ENCODE peak calls at places on chromosomes 4 and X, in eight cellular contexts. X, Q, I, H, U, A, K and O are unnamed samples.
A peak's percentile ranks its signal among the peaks of the same experiment; 100 is the strongest.

GRCh38 chr4:111943796-111944203 is 201.5 kb upstream of the FAM241A start:
- DNase-seq in X (no peak), Q (peak; percentile 23), I (peak; percentile 48), H (no peak), U (peak; percentile 31), A (no peak), K (peak; percentile 28), O (no peak)

GRCh38 chr4:57119054-57119651 is 9.0 kb upstream of the IGFBP7 start:
- DNase-seq in X (peak; percentile 72), Q (no peak), I (no peak), H (no peak), U (no peak), A (no peak), K (no peak), O (peak; percentile 37)

GRCh38 chrX:148995661-148996060 is 495.2 kb downstream of the AFF2 start:
- DNase-seq in X (no peak), Q (no peak), I (no peak), H (no peak), U (no peak), A (no peak), K (no peak), O (no peak)

GRCh38 chrX:16076834-16077233 is 46.5 kb upstream of the GRPR start:
- DNase-seq in X (no peak), Q (no peak), I (no peak), H (no peak), U (no peak), A (no peak), K (no peak), O (no peak)

GRCh38 chr4:6360385-6360784 is 90.7 kb downstream of the WFS1 start:
- DNase-seq in X (no peak), Q (no peak), I (no peak), H (no peak), U (no peak), A (no peak), K (no peak), O (no peak)

GRCh38 chr4:19675172-19675811 is 576.4 kb upstream of the SLIT2 start:
- DNase-seq in X (no peak), Q (no peak), I (no peak), H (no peak), U (no peak), A (no peak), K (no peak), O (no peak)

GRCh38 chr4:150591284-150591874 is 9.4 kb downstream of the MAB21L2 start:
- DNase-seq in X (no peak), Q (no peak), I (no peak), H (no peak), U (no peak), A (no peak), K (peak; percentile 25), O (no peak)

GRCh38 chr4:53281438-53281837 is 84.4 kb downstream of the SCFD2 start:
- DNase-seq in X (no peak), Q (no peak), I (no peak), H (no peak), U (no peak), A (no peak), K (no peak), O (no peak)

GRCh38 chr4:183430317-183430986 is 14.0 kb upstream of the CDKN2AIP start:
- DNase-seq in X (no peak), Q (no peak), I (no peak), H (no peak), U (no peak), A (no peak), K (no peak), O (no peak)

GRCh38 chr4:101187837-101188236 is 159.5 kb downstream of the PPP3CA start:
- DNase-seq in X (no peak), Q (no peak), I (no peak), H (no peak), U (no peak), A (no peak), K (no peak), O (no peak)

GRCh38 chr4:183601381-183601780 is 57.6 kb downstream of the RWDD4 start:
- DNase-seq in X (no peak), Q (no peak), I (no peak), H (no peak), U (no peak), A (no peak), K (no peak), O (no peak)

DNA sequence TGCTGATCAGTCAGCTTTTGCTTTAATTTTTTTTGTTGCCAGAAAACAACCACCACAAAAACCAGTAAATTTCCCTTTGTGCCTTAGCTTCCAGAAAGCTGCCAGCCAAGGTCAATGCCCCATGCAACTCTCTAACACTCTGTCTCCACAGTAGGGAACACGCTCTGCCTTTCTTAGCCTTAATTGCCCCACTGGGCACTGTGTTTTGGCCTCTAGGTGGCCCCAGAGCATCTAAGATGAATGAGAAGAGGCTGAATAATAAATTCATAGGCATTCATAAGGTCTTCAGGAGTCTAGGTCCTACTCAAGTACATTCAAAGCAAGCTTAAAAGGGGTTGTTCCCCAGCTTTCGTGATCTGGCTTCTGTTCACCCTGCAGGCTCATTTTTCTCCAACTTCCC is 57.7 kb upstream of the PASD1 start:
- DNase-seq in X (no peak), Q (peak; percentile 3), I (no peak), H (no peak), U (no peak), A (no peak), K (peak; percentile 3), O (peak; percentile 9)
- TF ChIP-seq CTCF in X (no peak), Q (peak; percentile 37), I (no peak), H (no peak), U (peak; percentile 27), A (no peak), K (peak; percentile 34), O (no peak)

DNA sequence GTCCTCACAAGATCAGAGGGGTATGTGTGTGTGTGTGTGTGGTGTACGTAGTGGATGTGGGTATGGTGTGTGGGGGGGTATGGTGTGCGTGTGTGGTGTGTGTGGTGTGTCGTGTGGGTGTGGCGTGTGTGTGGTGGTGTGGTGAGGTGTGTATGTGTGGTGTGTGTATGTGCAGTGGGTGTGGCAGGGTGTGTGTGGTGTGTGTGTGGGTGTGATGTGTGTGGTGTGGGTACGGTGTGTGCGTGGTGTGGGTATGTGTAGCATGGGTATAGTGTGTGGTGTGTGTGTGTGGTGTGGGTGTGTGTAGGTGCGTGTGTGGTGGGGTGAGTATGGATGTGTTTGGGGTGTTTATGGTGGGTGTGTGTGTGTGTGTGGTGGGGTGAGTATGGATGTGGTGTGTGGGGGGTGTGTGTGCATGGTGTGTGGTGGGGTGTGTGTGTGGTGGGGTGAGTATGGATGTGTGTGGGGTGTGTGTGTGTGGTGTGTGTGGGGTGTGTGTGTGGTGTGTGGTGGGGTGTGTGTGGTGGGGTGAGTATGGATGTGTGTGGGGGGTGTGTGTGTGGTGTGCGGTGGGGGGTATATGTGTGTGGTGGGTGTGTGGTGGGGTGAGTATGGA is 182.0 kb downstream of the PALLD start:
- DNase-seq in X (no peak), Q (no peak), I (no peak), H (no peak), U (no peak), A (no peak), K (no peak), O (no peak)
- H3K9me3 ChIP-seq in X (no peaks in the 10 kb centered on the region), Q (no peaks in the 10 kb centered on the region), I (no peaks in the 10 kb centered on the region), H (no peaks in the 10 kb centered on the region), U (no peaks in the 10 kb centered on the region), A (no peaks in the 10 kb centered on the region), K (no peaks in the 10 kb centered on the region), O (no peaks in the 10 kb centered on the region)

GRCh38 chrX:106933538-106933961 is 13.3 kb downstream of the CLDN2 start:
- DNase-seq in X (peak; percentile 33), Q (peak; percentile 61), I (peak; percentile 62), H (no peak), U (no peak), A (no peak), K (peak; percentile 89), O (no peak)

GRCh38 chrX:106936246-106936645 is 16.0 kb downstream of the CLDN2 start:
- DNase-seq in X (no peak), Q (no peak), I (no peak), H (no peak), U (no peak), A (no peak), K (no peak), O (no peak)

GRCh38 chrX:106932960-106933537 is 12.8 kb downstream of the CLDN2 start:
- DNase-seq in X (peak; percentile 50), Q (no peak), I (no peak), H (no peak), U (no peak), A (no peak), K (no peak), O (no peak)

GRCh38 chrX:106932492-106932923 is 12.3 kb downstream of the CLDN2 start:
- DNase-seq in X (no peak), Q (peak; percentile 31), I (no peak), H (no peak), U (no peak), A (no peak), K (peak; percentile 78), O (no peak)

GRCh38 chrX:106935175-106935574 is 15.0 kb downstream of the CLDN2 start:
- DNase-seq in X (no peak), Q (no peak), I (no peak), H (no peak), U (no peak), A (no peak), K (no peak), O (no peak)
- TF ChIP-seq EP300 in X (no peak), Q (peak; percentile 92), I (no peak), H (no peak), U (no peak), A (no peak), K (no peak), O (no peak)

DNA sequence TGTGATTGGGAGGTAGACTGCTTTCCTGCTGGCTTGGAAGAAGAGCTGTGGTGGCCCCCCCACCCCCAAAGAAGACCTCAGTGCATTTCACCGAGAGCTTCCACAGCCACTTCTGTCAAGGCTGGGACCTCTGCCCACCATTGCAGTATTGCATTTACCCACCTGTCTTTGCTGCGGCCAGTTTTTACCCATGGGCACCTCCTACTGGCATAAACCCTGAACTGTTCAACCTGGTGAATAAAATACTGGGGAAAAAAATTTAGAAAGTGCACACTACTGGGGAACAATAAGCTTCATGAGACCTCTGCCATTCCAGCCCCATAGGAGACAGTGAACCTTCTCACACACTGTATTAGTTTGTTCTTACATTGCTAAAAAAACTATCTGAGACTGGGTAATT is 40.3 kb downstream of the ARFIP1 start:
- DNase-seq in X (no peak), Q (no peak), I (no peak), H (no peak), U (no peak), A (no peak), K (no peak), O (no peak)
- TF ChIP-seq CTCF in X (no peak), Q (no peak), I (no peak), H (no peak), U (no peak), A (no peak), K (no peak), O (no peak)

GRCh38 chrX:63635750-63636149 is 149.3 kb downstream of the ARHGEF9 start:
- DNase-seq in X (no peak), Q (no peak), I (no peak), H (no peak), U (no peak), A (no peak), K (no peak), O (no peak)
- H3K9me3 ChIP-seq in X (no peaks in the 10 kb centered on the region), Q (no peaks in the 10 kb centered on the region), I (peaks cover 13% of the 10 kb centered on the region), H (no peaks in the 10 kb centered on the region), U (no peaks in the 10 kb centered on the region), A (no peaks in the 10 kb centered on the region), K (no peaks in the 10 kb centered on the region), O (no peaks in the 10 kb centered on the region)

GRCh38 chr4:87209696-87210095 is 10.7 kb downstream of the KLHL8 start:
- DNase-seq in X (peak; percentile 43), Q (no peak), I (peak; percentile 42), H (no peak), U (no peak), A (no peak), K (no peak), O (peak; percentile 46)
- TF ChIP-seq EP300 in X (no peak), Q (no peak), I (no peak), H (no peak), U (no peak), A (no peak), K (no peak), O (peak; percentile 52)